ENCODE peak calls at places on chromosomes 3 and 15, in five cellular contexts. One of them, this sample, is unnamed.

GRCh38 chr15:66138096-66138783 is 115.3 kb downstream of the MEGF11 start:
- DNase-seq in A549: no peak
- DNase-seq in EL: no peak
- DNase-seq in SHP77: no peak
- DNase-seq in uterus: peak
- DNase-seq in this sample: no peak

GRCh38 chr3:153130312-153130977 is 31.6 kb upstream of the RAP2B start:
- DNase-seq in A549: peak
- DNase-seq in EL: peak
- DNase-seq in SHP77: no peak
- DNase-seq in uterus: no peak
- DNase-seq in this sample: peak

GRCh38 chr3:60588806-60589205 is 662.4 kb downstream of the FHIT start:
- DNase-seq in A549: no peak
- DNase-seq in EL: no peak
- DNase-seq in SHP77: no peak
- DNase-seq in uterus: no peak
- DNase-seq in this sample: no peak

GRCh38 chr3:172102123-172102882 is 62.9 kb downstream of the FNDC3B start:
- DNase-seq in A549: no peak
- DNase-seq in EL: no peak
- DNase-seq in SHP77: no peak
- DNase-seq in uterus: no peak
- DNase-seq in this sample: no peak

GRCh38 chr15:75672646-75673425 is 25.1 kb downstream of the SNX33 start:
- DNase-seq in A549: no peak
- DNase-seq in EL: peak
- DNase-seq in SHP77: no peak
- DNase-seq in uterus: peak
- DNase-seq in this sample: no peak

GRCh38 chr3:15327941-15328340 is 4.4 kb downstream of the SH3BP5 start:
- DNase-seq in A549: no peak
- DNase-seq in EL: no peak
- DNase-seq in SHP77: peak
- DNase-seq in uterus: peak
- DNase-seq in this sample: peak

GRCh38 chr3:124584552-124585391 is 145.5 kb upstream of the UMPS start:
- DNase-seq in A549: peak
- DNase-seq in EL: peak
- DNase-seq in SHP77: no peak
- DNase-seq in uterus: peak
- DNase-seq in this sample: peak

GRCh38 chr3:50351318-50351687 is 641 bp downstream of the CYB561D2 start:
- DNase-seq in A549: no peak
- DNase-seq in EL: no peak
- DNase-seq in SHP77: no peak
- DNase-seq in uterus: no peak
- DNase-seq in this sample: no peak

GRCh38 chr3:11236588-11237461 is 35.4 kb upstream of the ATG7 start:
- DNase-seq in A549: peak
- DNase-seq in EL: peak
- DNase-seq in SHP77: peak
- DNase-seq in uterus: peak
- DNase-seq in this sample: peak

GRCh38 chr3:159619341-159619885 is 369.2 kb upstream of the IL12A start:
- DNase-seq in A549: no peak
- DNase-seq in EL: peak
- DNase-seq in SHP77: no peak
- DNase-seq in uterus: no peak
- DNase-seq in this sample: no peak

GRCh38 chr15:81548350-81549116 is 174.5 kb upstream of the TMC3 start:
- DNase-seq in A549: no peak
- DNase-seq in EL: peak
- DNase-seq in SHP77: no peak
- DNase-seq in uterus: no peak
- DNase-seq in this sample: no peak

This sample was measured in dermis blood vessel endothelial cell.